ENCODE peak calls at places on chromosomes 3 and 15, in five cellular contexts. L is cardiac muscle cell, E is GM06990, M is stomach, O is left ventricle myocardium inferior. P is an unnamed sample.

GRCh38 chr3:56314842-56315241 is 153.4 kb downstream of the ERC2 start:
- DNase-seq in L (peak), O (no peak), M (no peak), E (no peak), P (no peak)

GRCh38 chr15:63003836-63004610 is 38.5 kb upstream of the TPM1 start:
- DNase-seq in L (no peak), M (no peak), E (no peak), O (no peak), P (no peak)

GRCh38 chr15:28955160-28955502 is 69.4 kb downstream of the APBA2 start:
- DNase-seq in E (no peak), M (no peak), L (peak), O (no peak), P (no peak)

GRCh38 chr15:101031203-101031602 is 112.0 kb downstream of the LRRK1 start:
- DNase-seq in M (peak), O (no peak), E (no peak), L (peak), P (no peak)

GRCh38 chr3:121989943-121990342 is 32.1 kb downstream of the ILDR1 start:
- DNase-seq in M (no peak), E (no peak), O (no peak), L (peak), P (no peak)

GRCh38 chr3:165549665-165550064 is 287.6 kb downstream of the BCHE start:
- DNase-seq in E (no peak), O (no peak), M (no peak), L (no peak), P (no peak)

GRCh38 chr3:186162221-186162620 is 53.3 kb upstream of the ETV5 start:
- DNase-seq in L (peak), M (no peak), O (no peak), E (peak), P (no peak)

GRCh38 chr3:178439504-178439903 is 96.7 kb upstream of the KCNMB2 start:
- DNase-seq in O (no peak), E (no peak), M (no peak), L (peak), P (no peak)

GRCh38 chr3:33372218-33373081 is 67.8 kb downstream of the UBP1 start:
- DNase-seq in M (peak), O (no peak), E (no peak), L (peak), P (no peak)

GRCh38 chr3:155448531-155448930 is 155.0 kb upstream of the STRIT1 start:
- DNase-seq in M (no peak), O (no peak), E (no peak), L (no peak), P (no peak)

GRCh38 chr15:59274126-59274970 is 67.7 kb downstream of the LDHAL6B start:
- DNase-seq in L (peak), O (no peak), M (no peak), E (no peak), P (no peak)

GRCh38 chr15:26197719-26198118 is 334.6 kb upstream of the ATP10A start:
- DNase-seq in E (no peak), O (no peak), M (no peak), L (no peak), P (no peak)

GRCh38 chr3:8848696-8849131 is 79.3 kb upstream of the OXTR start:
- DNase-seq in M (no peak), E (no peak), L (peak), O (no peak), P (no peak)

GRCh38 chr15:39191871-39192281 is 389.0 kb upstream of the THBS1 start:
- DNase-seq in E (no peak), M (no peak), L (peak), O (no peak), P (no peak)

GRCh38 chr3:72492240-72492639 is 356.0 kb downstream of the SHQ1 start:
- DNase-seq in L (peak), M (no peak), E (no peak), O (peak), P (no peak)

GRCh38 chr3:116148881-116149530 is 296.3 kb downstream of the LSAMP start:
- DNase-seq in M (no peak), E (no peak), O (no peak), L (no peak), P (no peak)

GRCh38 chr15:37102315-37103021 is 2.1 kb upstream of the MEIS2 start:
- DNase-seq in L (peak), E (no peak), O (no peak), M (no peak), P (no peak)

GRCh38 chr3:61928020-61928419 is 366.6 kb downstream of the PTPRG start:
- DNase-seq in E (no peak), L (peak), M (no peak), O (no peak), P (no peak)

GRCh38 chr3:127743676-127744075 is 70.9 kb downstream of the ABTB1 start:
- DNase-seq in E (no peak), L (no peak), O (no peak), M (no peak), P (no peak)

GRCh38 chr3:25428003-25428861 is at the start of gene RARB:
- DNase-seq in E (no peak), M (peak), L (peak), O (peak), P (peak)

GRCh38 chr15:57578288-57578900 is 13.3 kb upstream of the MYZAP start:
- DNase-seq in O (no peak), E (no peak), L (no peak), M (no peak), P (no peak)

GRCh38 chr3:38739396-38739689 is 76.7 kb downstream of the SCN10A start:
- DNase-seq in M (no peak), O (no peak), L (no peak), E (no peak), P (no peak)

GRCh38 chr3:133491481-133492059 is 81.9 kb upstream of the CDV3 start:
- DNase-seq in L (no peak), M (no peak), O (no peak), E (no peak), P (no peak)

GRCh38 chr3:133489466-133490085 is 83.9 kb upstream of the CDV3 start:
- DNase-seq in M (no peak), E (no peak), O (no peak), L (no peak), P (no peak)

GRCh38 chr3:133490468-133491351 is 82.8 kb upstream of the CDV3 start:
- DNase-seq in O (no peak), E (peak), L (no peak), M (no peak), P (no peak)

GRCh38 chr3:133492159-133492860 is 81.2 kb upstream of the CDV3 start:
- DNase-seq in M (no peak), L (no peak), E (no peak), O (no peak), P (no peak)

DNA sequence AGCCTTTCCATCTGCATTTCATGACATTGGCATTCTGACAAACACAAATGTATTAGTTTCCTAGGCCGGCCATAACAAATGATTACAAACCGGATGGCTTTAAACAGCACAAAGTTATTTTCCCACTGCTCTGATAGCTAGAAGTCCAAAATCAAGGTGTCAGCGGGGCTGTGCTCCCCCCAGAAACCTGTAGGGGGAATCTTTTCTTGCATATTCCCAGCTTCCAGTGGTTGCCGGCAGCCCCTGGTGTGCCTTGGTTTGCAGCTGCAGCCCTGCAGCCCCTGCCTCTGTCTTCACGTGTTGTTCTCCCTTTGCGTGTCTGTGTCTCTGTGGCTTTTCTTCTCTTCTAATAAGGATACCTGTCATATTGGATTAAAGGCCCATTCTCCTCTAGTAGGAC is 79.0 kb upstream of the CDV3 start:
- DNase-seq in E (no peak), L (peak), O (no peak), M (no peak), P (no peak)
- TF ChIP-seq CTCF in E (peak), L (peak), O (peak), M (no peak), P (no peak)

GRCh38 chr3:58484049-58484721 is 7.7 kb upstream of the KCTD6 start:
- DNase-seq in O (no peak), M (no peak), L (no peak), E (no peak), P (no peak)

GRCh38 chr3:58484722-58485069 is 7.2 kb upstream of the KCTD6 start:
- DNase-seq in L (no peak), O (no peak), M (no peak), E (no peak), P (no peak)

GRCh38 chr3:58488962-58489361 is 2.9 kb upstream of the KCTD6 start:
- DNase-seq in O (no peak), E (no peak), L (no peak), M (no peak), P (no peak)

GRCh38 chr3:58486036-58486435 is 5.9 kb upstream of the KCTD6 start:
- DNase-seq in L (no peak), M (no peak), E (no peak), O (no peak), P (no peak)

DNA sequence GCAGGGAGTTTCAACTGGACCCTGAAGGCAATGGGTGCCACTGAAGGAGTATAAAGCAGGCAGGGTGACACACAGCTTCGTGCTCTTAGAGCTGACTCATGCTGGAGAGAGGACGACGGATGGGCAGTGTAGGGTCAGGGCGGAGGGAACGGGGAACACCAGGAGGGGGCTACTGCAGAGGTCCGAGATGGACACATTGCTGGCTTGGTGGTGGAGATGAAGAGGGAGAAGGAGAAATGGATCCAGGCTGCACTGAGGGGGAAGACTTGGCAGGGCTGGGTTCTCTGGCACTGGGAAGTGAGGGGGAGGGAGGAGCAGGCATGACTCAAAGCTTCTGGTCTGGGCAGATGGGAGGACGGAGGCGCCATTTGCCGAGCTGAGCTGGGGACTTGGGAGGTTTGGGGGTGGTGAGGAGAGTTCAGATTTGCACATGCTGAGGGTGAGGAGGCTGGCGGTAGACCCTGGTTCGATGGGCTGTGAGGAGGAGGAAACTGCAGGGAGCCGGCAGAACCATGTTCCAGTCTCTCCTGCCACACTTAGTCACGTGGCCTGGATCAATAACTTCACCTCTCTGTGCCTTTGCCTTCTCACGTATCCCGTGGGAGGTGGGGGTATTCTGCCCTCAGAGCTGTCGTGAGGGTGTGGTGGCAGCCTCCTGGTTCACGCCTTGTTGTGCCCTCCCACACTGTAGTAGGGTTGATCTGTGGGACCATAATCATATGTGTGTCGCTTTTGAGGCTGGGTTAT is 4.6 kb upstream of the KCTD6 start:
- DNase-seq in L (peak), M (no peak), O (peak), E (no peak), P (no peak)
- H3K4me3 ChIP-seq in L (no peak), M (no peak), O (no peak), E (no peak), P (peak)

GRCh38 chr3:141844108-141844507 is 32.3 kb upstream of the ATP1B3 start:
- DNase-seq in L (no peak), M (no peak), E (no peak), O (no peak), P (no peak)

GRCh38 chr3:141846050-141846433 is 30.4 kb upstream of the ATP1B3 start:
- DNase-seq in E (no peak), O (no peak), M (no peak), L (no peak), P (no peak)

GRCh38 chr3:141844812-141845211 is 31.6 kb upstream of the ATP1B3 start:
- DNase-seq in E (no peak), L (no peak), O (no peak), M (no peak), P (no peak)

GRCh38 chr3:141849056-141849814 is 27.2 kb upstream of the ATP1B3 start:
- DNase-seq in O (no peak), M (no peak), E (no peak), L (no peak), P (no peak)

DNA sequence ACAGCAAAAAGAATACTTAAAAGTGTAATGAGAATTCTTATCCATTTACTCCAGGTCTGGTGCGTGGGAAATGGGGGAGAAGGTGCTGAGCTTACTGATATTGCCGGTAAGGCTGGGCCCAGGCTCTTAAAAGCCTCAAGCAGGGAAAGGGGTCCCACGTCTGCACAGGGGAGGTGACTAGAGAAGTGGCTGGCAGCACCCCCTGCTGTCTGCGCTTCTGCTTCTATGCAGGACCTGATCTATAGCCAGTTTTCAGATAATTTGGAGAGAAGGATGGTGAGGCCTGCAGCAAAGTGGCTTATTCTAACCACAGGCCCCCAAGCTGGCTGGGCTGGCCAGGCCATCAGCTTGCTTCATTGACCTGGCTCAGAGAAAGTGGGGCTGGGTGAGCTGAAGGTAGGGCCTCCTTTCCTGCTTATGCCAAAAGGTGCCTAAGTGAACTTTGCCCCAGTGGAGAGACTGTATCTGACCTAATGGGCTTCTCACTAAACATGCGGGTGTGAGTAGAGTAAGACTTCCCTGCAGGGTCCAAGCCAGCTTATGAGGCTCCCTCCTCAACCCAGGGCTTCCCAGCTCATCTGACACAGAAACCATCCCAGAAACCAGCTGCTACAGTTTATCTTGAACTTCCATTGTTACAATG is 30.9 kb upstream of the ATP1B3 start:
- DNase-seq in M (no peak), O (no peak), E (peak), L (no peak), P (no peak)
- TF ChIP-seq CTCF in M (no peak), O (no peak), E (peak), L (no peak), P (no peak)

GRCh38 chr15:98646546-98647025 is 1.8 kb upstream of the IGF1R start:
- DNase-seq in O (no peak), E (no peak), M (no peak), L (peak), P (no peak)
- H3K4me3 ChIP-seq in O (peak), E (peak), M (peak), L (peak), P (peak)